ENCODE peak calls at places on chromosomes 3 and 15, in five cellular contexts. One of them, this sample, is unnamed.
A peak's percentile ranks its signal among the peaks of the same experiment; 100 is the strongest.

GRCh38 chr3:45597581-45597980 is 3.0 kb downstream of the LIMD1 start:
- DNase-seq in thoracic aorta: no peak
- DNase-seq in CD4-positive, alpha-beta T cell: no peak
- DNase-seq in stimulated activated CD4-positive, alpha-beta T cell treated with anti-CD3 and anti-CD28 coated beads, Interleukin-2, amount 100 ng/mL, for 48 hours: no peak
- DNase-seq in SHP77: no peak
- DNase-seq in this sample: no peak

GRCh38 chr3:149790265-149790664 is 2.1 kb downstream of the ANKUB1 start:
- DNase-seq in stimulated activated CD4-positive, alpha-beta T cell treated with anti-CD3 and anti-CD28 coated beads, Interleukin-2, amount 100 ng/mL, for 48 hours: no peak
- DNase-seq in thoracic aorta: no peak
- DNase-seq in SHP77: no peak
- DNase-seq in CD4-positive, alpha-beta T cell: no peak
- DNase-seq in this sample: no peak

GRCh38 chr15:44084171-44084570 is 110.9 kb downstream of the FRMD5 start:
- DNase-seq in thoracic aorta: no peak
- DNase-seq in stimulated activated CD4-positive, alpha-beta T cell treated with anti-CD3 and anti-CD28 coated beads, Interleukin-2, amount 100 ng/mL, for 48 hours: no peak
- DNase-seq in SHP77: no peak
- DNase-seq in CD4-positive, alpha-beta T cell: no peak
- DNase-seq in this sample: no peak

GRCh38 chr3:61561374-61562041 is at the start of gene PTPRG:
- DNase-seq in SHP77: no peak
- DNase-seq in thoracic aorta: peak; percentile 67
- DNase-seq in stimulated activated CD4-positive, alpha-beta T cell treated with anti-CD3 and anti-CD28 coated beads, Interleukin-2, amount 100 ng/mL, for 48 hours: no peak
- DNase-seq in CD4-positive, alpha-beta T cell: no peak
- DNase-seq in this sample: peak; percentile 44

GRCh38 chr3:170033489-170033888 is 4.3 kb upstream of the GPR160 start:
- DNase-seq in thoracic aorta: no peak
- DNase-seq in SHP77: no peak
- DNase-seq in stimulated activated CD4-positive, alpha-beta T cell treated with anti-CD3 and anti-CD28 coated beads, Interleukin-2, amount 100 ng/mL, for 48 hours: no peak
- DNase-seq in CD4-positive, alpha-beta T cell: peak; percentile 40
- DNase-seq in this sample: peak; percentile 91

GRCh38 chr15:74405823-74406222 is 27.9 kb downstream of the SEMA7A start:
- DNase-seq in thoracic aorta: no peak
- DNase-seq in SHP77: no peak
- DNase-seq in CD4-positive, alpha-beta T cell: no peak
- DNase-seq in stimulated activated CD4-positive, alpha-beta T cell treated with anti-CD3 and anti-CD28 coated beads, Interleukin-2, amount 100 ng/mL, for 48 hours: no peak
- DNase-seq in this sample: no peak

GRCh38 chr15:51318382-51319150 is 19.8 kb downstream of the CYP19A1 start:
- DNase-seq in thoracic aorta: no peak
- DNase-seq in SHP77: no peak
- DNase-seq in stimulated activated CD4-positive, alpha-beta T cell treated with anti-CD3 and anti-CD28 coated beads, Interleukin-2, amount 100 ng/mL, for 48 hours: no peak
- DNase-seq in CD4-positive, alpha-beta T cell: no peak
- DNase-seq in this sample: no peak

GRCh38 chr15:71683401-71684274 is 126.7 kb upstream of the NR2E3 start:
- DNase-seq in SHP77: no peak
- DNase-seq in CD4-positive, alpha-beta T cell: no peak
- DNase-seq in thoracic aorta: no peak
- DNase-seq in stimulated activated CD4-positive, alpha-beta T cell treated with anti-CD3 and anti-CD28 coated beads, Interleukin-2, amount 100 ng/mL, for 48 hours: no peak
- DNase-seq in this sample: no peak

GRCh38 chr3:4326868-4327267 is 23.7 kb downstream of the SETMAR start:
- DNase-seq in CD4-positive, alpha-beta T cell: no peak
- DNase-seq in thoracic aorta: no peak
- DNase-seq in SHP77: no peak
- DNase-seq in stimulated activated CD4-positive, alpha-beta T cell treated with anti-CD3 and anti-CD28 coated beads, Interleukin-2, amount 100 ng/mL, for 48 hours: no peak
- DNase-seq in this sample: no peak

GRCh38 chr15:79680721-79681120 is 216.1 kb downstream of the MTHFS start:
- DNase-seq in CD4-positive, alpha-beta T cell: no peak
- DNase-seq in thoracic aorta: no peak
- DNase-seq in stimulated activated CD4-positive, alpha-beta T cell treated with anti-CD3 and anti-CD28 coated beads, Interleukin-2, amount 100 ng/mL, for 48 hours: no peak
- DNase-seq in SHP77: no peak
- DNase-seq in this sample: no peak

GRCh38 chr3:87855626-87856025 is 203.2 kb downstream of the CGGBP1 start:
- DNase-seq in CD4-positive, alpha-beta T cell: no peak
- DNase-seq in stimulated activated CD4-positive, alpha-beta T cell treated with anti-CD3 and anti-CD28 coated beads, Interleukin-2, amount 100 ng/mL, for 48 hours: no peak
- DNase-seq in SHP77: no peak
- DNase-seq in thoracic aorta: no peak
- DNase-seq in this sample: no peak

GRCh38 chr3:60512506-60512905 is 738.7 kb downstream of the FHIT start:
- DNase-seq in thoracic aorta: no peak
- DNase-seq in SHP77: no peak
- DNase-seq in CD4-positive, alpha-beta T cell: no peak
- DNase-seq in stimulated activated CD4-positive, alpha-beta T cell treated with anti-CD3 and anti-CD28 coated beads, Interleukin-2, amount 100 ng/mL, for 48 hours: no peak
- DNase-seq in this sample: no peak

GRCh38 chr3:138775254-138775595 is 59.5 kb downstream of the PIK3CB start:
- DNase-seq in thoracic aorta: no peak
- DNase-seq in SHP77: no peak
- DNase-seq in CD4-positive, alpha-beta T cell: no peak
- DNase-seq in stimulated activated CD4-positive, alpha-beta T cell treated with anti-CD3 and anti-CD28 coated beads, Interleukin-2, amount 100 ng/mL, for 48 hours: no peak
- DNase-seq in this sample: no peak

GRCh38 chr3:126527006-126527405 is 3.1 kb downstream of the CHST13 start:
- DNase-seq in CD4-positive, alpha-beta T cell: no peak
- DNase-seq in stimulated activated CD4-positive, alpha-beta T cell treated with anti-CD3 and anti-CD28 coated beads, Interleukin-2, amount 100 ng/mL, for 48 hours: no peak
- DNase-seq in SHP77: no peak
- DNase-seq in thoracic aorta: no peak
- DNase-seq in this sample: no peak

GRCh38 chr3:45635475-45636256 is 41.1 kb downstream of the LIMD1 start:
- DNase-seq in stimulated activated CD4-positive, alpha-beta T cell treated with anti-CD3 and anti-CD28 coated beads, Interleukin-2, amount 100 ng/mL, for 48 hours: no peak
- DNase-seq in CD4-positive, alpha-beta T cell: no peak
- DNase-seq in thoracic aorta: no peak
- DNase-seq in SHP77: no peak
- DNase-seq in this sample: no peak

GRCh38 chr3:101521251-101521701 is 8.3 kb upstream of the SENP7 start:
- DNase-seq in SHP77: no peak
- DNase-seq in thoracic aorta: no peak
- DNase-seq in CD4-positive, alpha-beta T cell: no peak
- DNase-seq in stimulated activated CD4-positive, alpha-beta T cell treated with anti-CD3 and anti-CD28 coated beads, Interleukin-2, amount 100 ng/mL, for 48 hours: peak; percentile 12
- DNase-seq in this sample: no peak

GRCh38 chr3:159947220-159947619 is 41.4 kb upstream of the IL12A start:
- DNase-seq in SHP77: no peak
- DNase-seq in CD4-positive, alpha-beta T cell: no peak
- DNase-seq in stimulated activated CD4-positive, alpha-beta T cell treated with anti-CD3 and anti-CD28 coated beads, Interleukin-2, amount 100 ng/mL, for 48 hours: no peak
- DNase-seq in thoracic aorta: no peak
- DNase-seq in this sample: no peak

GRCh38 chr3:25907081-25907480 is 117.2 kb downstream of the OXSM start:
- DNase-seq in stimulated activated CD4-positive, alpha-beta T cell treated with anti-CD3 and anti-CD28 coated beads, Interleukin-2, amount 100 ng/mL, for 48 hours: no peak
- DNase-seq in thoracic aorta: no peak
- DNase-seq in CD4-positive, alpha-beta T cell: no peak
- DNase-seq in SHP77: no peak
- DNase-seq in this sample: no peak

GRCh38 chr3:23075478-23075877 is 127.6 kb upstream of the UBE2E2 start:
- DNase-seq in SHP77: no peak
- DNase-seq in thoracic aorta: no peak
- DNase-seq in CD4-positive, alpha-beta T cell: no peak
- DNase-seq in stimulated activated CD4-positive, alpha-beta T cell treated with anti-CD3 and anti-CD28 coated beads, Interleukin-2, amount 100 ng/mL, for 48 hours: no peak
- DNase-seq in this sample: no peak

GRCh38 chr15:42584031-42584765 is 8.8 kb downstream of the STARD9 start:
- DNase-seq in CD4-positive, alpha-beta T cell: no peak
- DNase-seq in stimulated activated CD4-positive, alpha-beta T cell treated with anti-CD3 and anti-CD28 coated beads, Interleukin-2, amount 100 ng/mL, for 48 hours: no peak
- DNase-seq in thoracic aorta: no peak
- DNase-seq in SHP77: no peak
- DNase-seq in this sample: no peak

GRCh38 chr3:159451067-159451466 is 537.6 kb upstream of the IL12A start:
- DNase-seq in stimulated activated CD4-positive, alpha-beta T cell treated with anti-CD3 and anti-CD28 coated beads, Interleukin-2, amount 100 ng/mL, for 48 hours: no peak
- DNase-seq in CD4-positive, alpha-beta T cell: no peak
- DNase-seq in SHP77: peak; percentile 11
- DNase-seq in thoracic aorta: no peak
- DNase-seq in this sample: no peak